ENCODE peak calls at places on chromosomes 1 and 21, in ten cellular contexts. One of them, this sample, is unnamed.

GRCh38 chr1:186722711-186723309 is 42.6 kb upstream of the PTGS2 start:
- DNase-seq in T1000: no peak
- DNase-seq in HCT116: peak; percentile 51
- DNase-seq in globus pallidus: no peak
- DNase-seq in kidney tubule cell: peak; percentile 30
- DNase-seq in fibroblast of gingiva: peak; percentile 30
- DNase-seq in NCI-H446 treated with DMSO at 0.1 percent for 48 hours: no peak
- DNase-seq in NCI-H524 treated with DMSO at 0.1 percent for 48 hours: no peak
- DNase-seq in activated CD4-positive, alpha-beta T cell treated with anti-CD3 and anti-CD28 coated beads, Interleukin-2, amount 10 ng/mL, durations not matched to agents 7 days and 5 days: peak; percentile 31
- DNase-seq in stimulated activated CD4-positive, alpha-beta T cell treated with anti-CD3 and anti-CD28 coated beads, Interleukin-4, amount 100 ng/mL, for 4 hours: no peak
- DNase-seq in this sample: peak; percentile 37

GRCh38 chr1:26994020-26994745 is 691 bp downstream of the TRNP1 start:
- DNase-seq in kidney tubule cell: peak; percentile 27
- DNase-seq in HCT116: no peak
- DNase-seq in globus pallidus: no peak
- DNase-seq in fibroblast of gingiva: no peak
- DNase-seq in T1000: no peak
- DNase-seq in NCI-H524 treated with DMSO at 0.1 percent for 48 hours: no peak
- DNase-seq in stimulated activated CD4-positive, alpha-beta T cell treated with anti-CD3 and anti-CD28 coated beads, Interleukin-4, amount 100 ng/mL, for 4 hours: peak; percentile 23
- DNase-seq in activated CD4-positive, alpha-beta T cell treated with anti-CD3 and anti-CD28 coated beads, Interleukin-2, amount 10 ng/mL, durations not matched to agents 7 days and 5 days: peak; percentile 25
- DNase-seq in NCI-H446 treated with DMSO at 0.1 percent for 48 hours: no peak
- DNase-seq in this sample: no peak

GRCh38 chr1:46532498-46533178 is 18.8 kb downstream of the KNCN start:
- DNase-seq in NCI-H524 treated with DMSO at 0.1 percent for 48 hours: no peak
- DNase-seq in globus pallidus: peak; percentile 35
- DNase-seq in fibroblast of gingiva: peak; percentile 49
- DNase-seq in NCI-H446 treated with DMSO at 0.1 percent for 48 hours: no peak
- DNase-seq in stimulated activated CD4-positive, alpha-beta T cell treated with anti-CD3 and anti-CD28 coated beads, Interleukin-4, amount 100 ng/mL, for 4 hours: peak; percentile 76
- DNase-seq in T1000: peak; percentile 55
- DNase-seq in HCT116: no peak
- DNase-seq in kidney tubule cell: peak; percentile 50
- DNase-seq in activated CD4-positive, alpha-beta T cell treated with anti-CD3 and anti-CD28 coated beads, Interleukin-2, amount 10 ng/mL, durations not matched to agents 7 days and 5 days: peak; percentile 67
- DNase-seq in this sample: no peak

GRCh38 chr1:201218409-201218808 is 27.8 kb downstream of the IGFN1 start:
- DNase-seq in fibroblast of gingiva: no peak
- DNase-seq in T1000: no peak
- DNase-seq in globus pallidus: no peak
- DNase-seq in kidney tubule cell: no peak
- DNase-seq in NCI-H446 treated with DMSO at 0.1 percent for 48 hours: no peak
- DNase-seq in activated CD4-positive, alpha-beta T cell treated with anti-CD3 and anti-CD28 coated beads, Interleukin-2, amount 10 ng/mL, durations not matched to agents 7 days and 5 days: peak; percentile 3
- DNase-seq in HCT116: no peak
- DNase-seq in stimulated activated CD4-positive, alpha-beta T cell treated with anti-CD3 and anti-CD28 coated beads, Interleukin-4, amount 100 ng/mL, for 4 hours: no peak
- DNase-seq in NCI-H524 treated with DMSO at 0.1 percent for 48 hours: no peak
- DNase-seq in this sample: no peak

GRCh38 chr1:115654663-115655306 is 13.0 kb downstream of the VANGL1 start:
- DNase-seq in kidney tubule cell: no peak
- DNase-seq in T1000: no peak
- DNase-seq in NCI-H524 treated with DMSO at 0.1 percent for 48 hours: no peak
- DNase-seq in fibroblast of gingiva: no peak
- DNase-seq in globus pallidus: no peak
- DNase-seq in stimulated activated CD4-positive, alpha-beta T cell treated with anti-CD3 and anti-CD28 coated beads, Interleukin-4, amount 100 ng/mL, for 4 hours: no peak
- DNase-seq in activated CD4-positive, alpha-beta T cell treated with anti-CD3 and anti-CD28 coated beads, Interleukin-2, amount 10 ng/mL, durations not matched to agents 7 days and 5 days: no peak
- DNase-seq in HCT116: no peak
- DNase-seq in NCI-H446 treated with DMSO at 0.1 percent for 48 hours: no peak
- DNase-seq in this sample: no peak

GRCh38 chr1:242788771-242789170 is 264.3 kb upstream of the PLD5 start:
- DNase-seq in kidney tubule cell: no peak
- DNase-seq in HCT116: no peak
- DNase-seq in T1000: no peak
- DNase-seq in globus pallidus: no peak
- DNase-seq in NCI-H446 treated with DMSO at 0.1 percent for 48 hours: no peak
- DNase-seq in fibroblast of gingiva: no peak
- DNase-seq in NCI-H524 treated with DMSO at 0.1 percent for 48 hours: no peak
- DNase-seq in stimulated activated CD4-positive, alpha-beta T cell treated with anti-CD3 and anti-CD28 coated beads, Interleukin-4, amount 100 ng/mL, for 4 hours: no peak
- DNase-seq in activated CD4-positive, alpha-beta T cell treated with anti-CD3 and anti-CD28 coated beads, Interleukin-2, amount 10 ng/mL, durations not matched to agents 7 days and 5 days: no peak
- DNase-seq in this sample: no peak

GRCh38 chr1:183841950-183842816 is 37.3 kb downstream of the RGL1 start:
- DNase-seq in stimulated activated CD4-positive, alpha-beta T cell treated with anti-CD3 and anti-CD28 coated beads, Interleukin-4, amount 100 ng/mL, for 4 hours: no peak
- DNase-seq in globus pallidus: no peak
- DNase-seq in NCI-H524 treated with DMSO at 0.1 percent for 48 hours: no peak
- DNase-seq in fibroblast of gingiva: peak; percentile 96
- DNase-seq in HCT116: no peak
- DNase-seq in T1000: no peak
- DNase-seq in NCI-H446 treated with DMSO at 0.1 percent for 48 hours: peak; percentile 33
- DNase-seq in kidney tubule cell: peak; percentile 76
- DNase-seq in activated CD4-positive, alpha-beta T cell treated with anti-CD3 and anti-CD28 coated beads, Interleukin-2, amount 10 ng/mL, durations not matched to agents 7 days and 5 days: peak; percentile 35
- DNase-seq in this sample: no peak

GRCh38 chr1:10071640-10072039 is 38.9 kb downstream of the UBE4B start:
- DNase-seq in T1000: no peak
- DNase-seq in activated CD4-positive, alpha-beta T cell treated with anti-CD3 and anti-CD28 coated beads, Interleukin-2, amount 10 ng/mL, durations not matched to agents 7 days and 5 days: no peak
- DNase-seq in fibroblast of gingiva: no peak
- DNase-seq in kidney tubule cell: no peak
- DNase-seq in NCI-H446 treated with DMSO at 0.1 percent for 48 hours: no peak
- DNase-seq in globus pallidus: no peak
- DNase-seq in stimulated activated CD4-positive, alpha-beta T cell treated with anti-CD3 and anti-CD28 coated beads, Interleukin-4, amount 100 ng/mL, for 4 hours: no peak
- DNase-seq in HCT116: no peak
- DNase-seq in NCI-H524 treated with DMSO at 0.1 percent for 48 hours: no peak
- DNase-seq in this sample: no peak

GRCh38 chr1:243917863-243918565 is 68.0 kb upstream of the AKT3 start:
- DNase-seq in kidney tubule cell: peak; percentile 44
- DNase-seq in stimulated activated CD4-positive, alpha-beta T cell treated with anti-CD3 and anti-CD28 coated beads, Interleukin-4, amount 100 ng/mL, for 4 hours: no peak
- DNase-seq in NCI-H446 treated with DMSO at 0.1 percent for 48 hours: no peak
- DNase-seq in NCI-H524 treated with DMSO at 0.1 percent for 48 hours: no peak
- DNase-seq in fibroblast of gingiva: no peak
- DNase-seq in HCT116: no peak
- DNase-seq in T1000: no peak
- DNase-seq in activated CD4-positive, alpha-beta T cell treated with anti-CD3 and anti-CD28 coated beads, Interleukin-2, amount 10 ng/mL, durations not matched to agents 7 days and 5 days: no peak
- DNase-seq in globus pallidus: no peak
- DNase-seq in this sample: no peak

GRCh38 chr1:83882906-83883305 is 116.0 kb downstream of the TTLL7 start:
- DNase-seq in kidney tubule cell: peak; percentile 67
- DNase-seq in NCI-H446 treated with DMSO at 0.1 percent for 48 hours: peak; percentile 79
- DNase-seq in globus pallidus: no peak
- DNase-seq in HCT116: peak; percentile 24
- DNase-seq in stimulated activated CD4-positive, alpha-beta T cell treated with anti-CD3 and anti-CD28 coated beads, Interleukin-4, amount 100 ng/mL, for 4 hours: no peak
- DNase-seq in activated CD4-positive, alpha-beta T cell treated with anti-CD3 and anti-CD28 coated beads, Interleukin-2, amount 10 ng/mL, durations not matched to agents 7 days and 5 days: no peak
- DNase-seq in NCI-H524 treated with DMSO at 0.1 percent for 48 hours: no peak
- DNase-seq in T1000: peak; percentile 26
- DNase-seq in fibroblast of gingiva: peak; percentile 74
- DNase-seq in this sample: no peak

GRCh38 chr1:204641455-204641854 is 44.1 kb downstream of the LRRN2 start:
- DNase-seq in NCI-H524 treated with DMSO at 0.1 percent for 48 hours: no peak
- DNase-seq in NCI-H446 treated with DMSO at 0.1 percent for 48 hours: no peak
- DNase-seq in globus pallidus: no peak
- DNase-seq in HCT116: no peak
- DNase-seq in kidney tubule cell: no peak
- DNase-seq in activated CD4-positive, alpha-beta T cell treated with anti-CD3 and anti-CD28 coated beads, Interleukin-2, amount 10 ng/mL, durations not matched to agents 7 days and 5 days: no peak
- DNase-seq in fibroblast of gingiva: no peak
- DNase-seq in T1000: no peak
- DNase-seq in stimulated activated CD4-positive, alpha-beta T cell treated with anti-CD3 and anti-CD28 coated beads, Interleukin-4, amount 100 ng/mL, for 4 hours: no peak
- DNase-seq in this sample: no peak

GRCh38 chr1:149849947-149850360 is 49.4 kb upstream of the BOLA1 start:
- DNase-seq in HCT116: no peak
- DNase-seq in fibroblast of gingiva: no peak
- DNase-seq in stimulated activated CD4-positive, alpha-beta T cell treated with anti-CD3 and anti-CD28 coated beads, Interleukin-4, amount 100 ng/mL, for 4 hours: no peak
- DNase-seq in globus pallidus: no peak
- DNase-seq in T1000: no peak
- DNase-seq in activated CD4-positive, alpha-beta T cell treated with anti-CD3 and anti-CD28 coated beads, Interleukin-2, amount 10 ng/mL, durations not matched to agents 7 days and 5 days: peak; percentile 31
- DNase-seq in NCI-H446 treated with DMSO at 0.1 percent for 48 hours: no peak
- DNase-seq in NCI-H524 treated with DMSO at 0.1 percent for 48 hours: no peak
- DNase-seq in kidney tubule cell: peak; percentile 9
- DNase-seq in this sample: no peak

GRCh38 chr21:28138272-28138671 is 854.4 kb downstream of the LTN1 start:
- DNase-seq in activated CD4-positive, alpha-beta T cell treated with anti-CD3 and anti-CD28 coated beads, Interleukin-2, amount 10 ng/mL, durations not matched to agents 7 days and 5 days: no peak
- DNase-seq in T1000: no peak
- DNase-seq in globus pallidus: no peak
- DNase-seq in NCI-H524 treated with DMSO at 0.1 percent for 48 hours: no peak
- DNase-seq in fibroblast of gingiva: no peak
- DNase-seq in kidney tubule cell: no peak
- DNase-seq in NCI-H446 treated with DMSO at 0.1 percent for 48 hours: no peak
- DNase-seq in stimulated activated CD4-positive, alpha-beta T cell treated with anti-CD3 and anti-CD28 coated beads, Interleukin-4, amount 100 ng/mL, for 4 hours: no peak
- DNase-seq in HCT116: no peak
- DNase-seq in this sample: no peak

GRCh38 chr1:2330511-2331199 is 60.7 kb downstream of the MORN1 start:
- DNase-seq in globus pallidus: no peak
- DNase-seq in activated CD4-positive, alpha-beta T cell treated with anti-CD3 and anti-CD28 coated beads, Interleukin-2, amount 10 ng/mL, durations not matched to agents 7 days and 5 days: no peak
- DNase-seq in T1000: no peak
- DNase-seq in kidney tubule cell: peak; percentile 38
- DNase-seq in NCI-H446 treated with DMSO at 0.1 percent for 48 hours: no peak
- DNase-seq in NCI-H524 treated with DMSO at 0.1 percent for 48 hours: no peak
- DNase-seq in HCT116: no peak
- DNase-seq in stimulated activated CD4-positive, alpha-beta T cell treated with anti-CD3 and anti-CD28 coated beads, Interleukin-4, amount 100 ng/mL, for 4 hours: no peak
- DNase-seq in fibroblast of gingiva: peak; percentile 66
- DNase-seq in this sample: no peak

GRCh38 chr1:111354584-111354983 is 63.9 kb downstream of the CHIA start:
- DNase-seq in kidney tubule cell: no peak
- DNase-seq in NCI-H524 treated with DMSO at 0.1 percent for 48 hours: no peak
- DNase-seq in T1000: no peak
- DNase-seq in fibroblast of gingiva: no peak
- DNase-seq in activated CD4-positive, alpha-beta T cell treated with anti-CD3 and anti-CD28 coated beads, Interleukin-2, amount 10 ng/mL, durations not matched to agents 7 days and 5 days: peak; percentile 27
- DNase-seq in NCI-H446 treated with DMSO at 0.1 percent for 48 hours: no peak
- DNase-seq in stimulated activated CD4-positive, alpha-beta T cell treated with anti-CD3 and anti-CD28 coated beads, Interleukin-4, amount 100 ng/mL, for 4 hours: no peak
- DNase-seq in globus pallidus: no peak
- DNase-seq in HCT116: no peak
- DNase-seq in this sample: no peak

GRCh38 chr21:34858559-34858958 is 189.8 kb downstream of the CLIC6 start:
- DNase-seq in kidney tubule cell: no peak
- DNase-seq in activated CD4-positive, alpha-beta T cell treated with anti-CD3 and anti-CD28 coated beads, Interleukin-2, amount 10 ng/mL, durations not matched to agents 7 days and 5 days: no peak
- DNase-seq in NCI-H524 treated with DMSO at 0.1 percent for 48 hours: no peak
- DNase-seq in HCT116: no peak
- DNase-seq in NCI-H446 treated with DMSO at 0.1 percent for 48 hours: no peak
- DNase-seq in stimulated activated CD4-positive, alpha-beta T cell treated with anti-CD3 and anti-CD28 coated beads, Interleukin-4, amount 100 ng/mL, for 4 hours: no peak
- DNase-seq in T1000: no peak
- DNase-seq in fibroblast of gingiva: no peak
- DNase-seq in globus pallidus: no peak
- DNase-seq in this sample: no peak

GRCh38 chr1:21631944-21632887 is 36.9 kb downstream of the RAP1GAP start:
- DNase-seq in activated CD4-positive, alpha-beta T cell treated with anti-CD3 and anti-CD28 coated beads, Interleukin-2, amount 10 ng/mL, durations not matched to agents 7 days and 5 days: no peak
- DNase-seq in fibroblast of gingiva: no peak
- DNase-seq in kidney tubule cell: no peak
- DNase-seq in stimulated activated CD4-positive, alpha-beta T cell treated with anti-CD3 and anti-CD28 coated beads, Interleukin-4, amount 100 ng/mL, for 4 hours: no peak
- DNase-seq in globus pallidus: no peak
- DNase-seq in NCI-H446 treated with DMSO at 0.1 percent for 48 hours: no peak
- DNase-seq in HCT116: no peak
- DNase-seq in NCI-H524 treated with DMSO at 0.1 percent for 48 hours: no peak
- DNase-seq in T1000: no peak
- DNase-seq in this sample: no peak

GRCh38 chr1:239268941-239269340 is 117.4 kb upstream of the CHRM3 start:
- DNase-seq in T1000: no peak
- DNase-seq in NCI-H524 treated with DMSO at 0.1 percent for 48 hours: no peak
- DNase-seq in stimulated activated CD4-positive, alpha-beta T cell treated with anti-CD3 and anti-CD28 coated beads, Interleukin-4, amount 100 ng/mL, for 4 hours: no peak
- DNase-seq in fibroblast of gingiva: no peak
- DNase-seq in activated CD4-positive, alpha-beta T cell treated with anti-CD3 and anti-CD28 coated beads, Interleukin-2, amount 10 ng/mL, durations not matched to agents 7 days and 5 days: no peak
- DNase-seq in kidney tubule cell: no peak
- DNase-seq in NCI-H446 treated with DMSO at 0.1 percent for 48 hours: no peak
- DNase-seq in HCT116: no peak
- DNase-seq in globus pallidus: no peak
- DNase-seq in this sample: no peak

GRCh38 chr1:61452354-61452990 is 272.5 kb downstream of the TM2D1 start:
- DNase-seq in NCI-H446 treated with DMSO at 0.1 percent for 48 hours: no peak
- DNase-seq in NCI-H524 treated with DMSO at 0.1 percent for 48 hours: no peak
- DNase-seq in stimulated activated CD4-positive, alpha-beta T cell treated with anti-CD3 and anti-CD28 coated beads, Interleukin-4, amount 100 ng/mL, for 4 hours: no peak
- DNase-seq in fibroblast of gingiva: no peak
- DNase-seq in activated CD4-positive, alpha-beta T cell treated with anti-CD3 and anti-CD28 coated beads, Interleukin-2, amount 10 ng/mL, durations not matched to agents 7 days and 5 days: no peak
- DNase-seq in kidney tubule cell: peak; percentile 8
- DNase-seq in HCT116: no peak
- DNase-seq in T1000: no peak
- DNase-seq in globus pallidus: peak; percentile 29
- DNase-seq in this sample: no peak

GRCh38 chr1:9439074-9439761 is 100.0 kb upstream of the SLC25A33 start:
- DNase-seq in activated CD4-positive, alpha-beta T cell treated with anti-CD3 and anti-CD28 coated beads, Interleukin-2, amount 10 ng/mL, durations not matched to agents 7 days and 5 days: no peak
- DNase-seq in stimulated activated CD4-positive, alpha-beta T cell treated with anti-CD3 and anti-CD28 coated beads, Interleukin-4, amount 100 ng/mL, for 4 hours: no peak
- DNase-seq in HCT116: no peak
- DNase-seq in T1000: no peak
- DNase-seq in globus pallidus: no peak
- DNase-seq in fibroblast of gingiva: no peak
- DNase-seq in kidney tubule cell: no peak
- DNase-seq in NCI-H524 treated with DMSO at 0.1 percent for 48 hours: no peak
- DNase-seq in NCI-H446 treated with DMSO at 0.1 percent for 48 hours: no peak
- DNase-seq in this sample: no peak

GRCh38 chr1:2632561-2633361 is at the start of gene MMEL1:
- DNase-seq in stimulated activated CD4-positive, alpha-beta T cell treated with anti-CD3 and anti-CD28 coated beads, Interleukin-4, amount 100 ng/mL, for 4 hours: no peak
- DNase-seq in NCI-H446 treated with DMSO at 0.1 percent for 48 hours: no peak
- DNase-seq in activated CD4-positive, alpha-beta T cell treated with anti-CD3 and anti-CD28 coated beads, Interleukin-2, amount 10 ng/mL, durations not matched to agents 7 days and 5 days: no peak
- DNase-seq in HCT116: no peak
- DNase-seq in globus pallidus: no peak
- DNase-seq in fibroblast of gingiva: no peak
- DNase-seq in kidney tubule cell: no peak
- DNase-seq in NCI-H524 treated with DMSO at 0.1 percent for 48 hours: peak; percentile 1
- DNase-seq in T1000: no peak
- DNase-seq in this sample: no peak

GRCh38 chr1:67433830-67434229 is 3.6 kb upstream of the SERBP1 start:
- DNase-seq in fibroblast of gingiva: no peak
- DNase-seq in activated CD4-positive, alpha-beta T cell treated with anti-CD3 and anti-CD28 coated beads, Interleukin-2, amount 10 ng/mL, durations not matched to agents 7 days and 5 days: no peak
- DNase-seq in HCT116: no peak
- DNase-seq in NCI-H446 treated with DMSO at 0.1 percent for 48 hours: no peak
- DNase-seq in stimulated activated CD4-positive, alpha-beta T cell treated with anti-CD3 and anti-CD28 coated beads, Interleukin-4, amount 100 ng/mL, for 4 hours: no peak
- DNase-seq in globus pallidus: peak; percentile 9
- DNase-seq in T1000: no peak
- DNase-seq in NCI-H524 treated with DMSO at 0.1 percent for 48 hours: no peak
- DNase-seq in kidney tubule cell: no peak
- DNase-seq in this sample: peak; percentile 78

This sample was measured in AML-193.